ENCODE peak calls at places on chromosome X, in eight cellular contexts. P, J, V, Y, T, W, X and I are unnamed samples.

GRCh38 chrX:120697053-120697452 is 67.2 kb upstream of the C1GALT1C1 start:
- DNase-seq in P (no peak), J (no peak), V (no peak), Y (no peak), T (no peak), W (no peak), X (peak; percentile 60), I (no peak)

GRCh38 chrX:140701480-140701879 is 8.1 kb upstream of the LINC00632 start:
- DNase-seq in P (no peak), J (peak; percentile 29), V (peak; percentile 18), Y (no peak), T (peak; percentile 22), W (peak; percentile 31), X (no peak), I (no peak)

GRCh38 chrX:130636277-130636676 is 234.5 kb downstream of the RBMX2 start:
- DNase-seq in P (no peak), J (no peak), V (no peak), Y (no peak), T (no peak), W (peak; percentile 28), X (no peak), I (no peak)

GRCh38 chrX:87299563-87300160 is 217.9 kb upstream of the KLHL4 start:
- DNase-seq in P (no peak), J (no peak), V (peak; percentile 27), Y (no peak), T (peak; percentile 32), W (peak; percentile 20), X (no peak), I (no peak)

GRCh38 chrX:66046612-66047235 is 6.8 kb upstream of the VSIG4 start:
- DNase-seq in P (no peak), J (no peak), V (no peak), Y (no peak), T (no peak), W (peak; percentile 82), X (no peak), I (no peak)

GRCh38 chrX:20595928-20596550 is 329.3 kb upstream of the RPS6KA3 start:
- DNase-seq in P (no peak), J (no peak), V (peak; percentile 81), Y (no peak), T (peak; percentile 13), W (no peak), X (no peak), I (no peak)

GRCh38 chrX:3651272-3651671 is 62.2 kb downstream of the PRKX start:
- DNase-seq in P (no peak), J (peak; percentile 36), V (peak; percentile 47), Y (no peak), T (peak; percentile 46), W (peak; percentile 29), X (no peak), I (no peak)

GRCh38 chrX:19846995-19847790 is 40.2 kb downstream of the SH3KBP1 start:
- DNase-seq in P (no peak), J (peak; percentile 83), V (peak; percentile 87), Y (no peak), T (peak; percentile 58), W (peak; percentile 87), X (no peak), I (peak; percentile 41)

GRCh38 chrX:152878976-152879755 is 18.7 kb upstream of the ZNF185 start:
- DNase-seq in P (no peak), J (no peak), V (peak; percentile 8), Y (no peak), T (no peak), W (no peak), X (no peak), I (peak; percentile 69)

GRCh38 chrX:85592980-85593379 is 213.5 kb upstream of the POF1B start:
- DNase-seq in P (no peak), J (no peak), V (no peak), Y (no peak), T (no peak), W (no peak), X (no peak), I (no peak)

GRCh38 chrX:84724576-84724975 is 222.3 kb upstream of the HDX start:
- DNase-seq in P (no peak), J (no peak), V (no peak), Y (no peak), T (no peak), W (no peak), X (no peak), I (no peak)

GRCh38 chrX:123884809-123885408 is 25.1 kb downstream of the XIAP start:
- DNase-seq in P (peak; percentile 16), J (peak; percentile 39), V (peak; percentile 63), Y (no peak), T (peak; percentile 73), W (peak; percentile 64), X (peak; percentile 25), I (no peak)

GRCh38 chrX:54492340-54492739 is 3.7 kb downstream of the FGD1 start:
- DNase-seq in P (no peak), J (peak; percentile 48), V (peak; percentile 77), Y (no peak), T (no peak), W (no peak), X (no peak), I (no peak)

GRCh38 chrX:39898147-39898546 is 199.6 kb downstream of the BCOR start:
- DNase-seq in P (no peak), J (no peak), V (no peak), Y (no peak), T (no peak), W (no peak), X (no peak), I (no peak)
- H3K4me3 ChIP-seq in P (no peak overlapping the region), J (no peak overlapping the region), V (no peak overlapping the region), Y (no peak overlapping the region), T (no peak overlapping the region), W (no peak overlapping the region), X (no peak overlapping the region), I (no peak overlapping the region)

GRCh38 chrX:39814391-39814790 is 283.4 kb downstream of the BCOR start:
- DNase-seq in P (no peak), J (no peak), V (peak; percentile 51), Y (no peak), T (peak; percentile 39), W (peak; percentile 61), X (peak; percentile 47), I (no peak)
- TF ChIP-seq CTCF in P (no peak), J (peak; percentile 53), V (peak; percentile 49), Y (peak; percentile 34), T (peak; percentile 52), W (peak; percentile 42), X (peak; percentile 56), I (peak; percentile 55)

GRCh38 chrX:134457708-134458107 is 2.3 kb upstream of the HPRT1 start:
- DNase-seq in P (no peak), J (no peak), V (no peak), Y (no peak), T (no peak), W (no peak), X (no peak), I (no peak)
- H3K4me3 ChIP-seq in P (no peak overlapping the region), J (no peak overlapping the region), V (no peak overlapping the region), Y (no peak overlapping the region), T (no peak overlapping the region), W (no peak overlapping the region), X (no peak overlapping the region), I (no peak overlapping the region)

DNA sequence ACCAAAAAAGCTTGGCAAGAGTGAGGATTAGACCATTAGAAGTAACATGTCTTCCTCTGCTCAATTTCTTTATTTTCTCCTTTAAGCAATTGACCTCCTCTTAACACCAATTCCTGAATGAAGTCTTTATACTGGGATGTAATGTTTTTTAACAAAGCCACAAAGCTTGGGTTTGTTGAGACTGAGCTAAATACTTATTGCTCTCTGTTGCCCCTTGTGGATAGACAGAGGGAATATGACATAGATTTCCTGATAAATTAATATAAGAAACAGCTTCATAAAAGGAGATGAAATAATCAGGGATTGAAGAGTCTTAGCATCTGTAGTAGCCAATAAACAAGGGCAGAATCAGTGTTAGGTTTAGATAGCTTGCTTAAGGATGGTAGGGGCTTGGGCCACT is 57.6 kb downstream of the CCDC160 start:
- DNase-seq in P (no peak), J (no peak), V (peak; percentile 4), Y (no peak), T (no peak), W (peak; percentile 1), X (no peak), I (no peak)
- TF ChIP-seq CTCF in P (no peak), J (peak; percentile 36), V (peak; percentile 39), Y (no peak), T (peak; percentile 14), W (no peak), X (no peak), I (peak; percentile 43)

GRCh38 chrX:137031039-137031438 is 2.8 kb downstream of the GPR101 start:
- DNase-seq in P (no peak), J (no peak), V (no peak), Y (no peak), T (no peak), W (no peak), X (no peak), I (no peak)
- H3K4me3 ChIP-seq in P (no peak overlapping the region), J (no peak overlapping the region), V (no peak overlapping the region), Y (no peak overlapping the region), T (no peak overlapping the region), W (no peak overlapping the region), X (no peak overlapping the region), I (no peak overlapping the region)

DNA sequence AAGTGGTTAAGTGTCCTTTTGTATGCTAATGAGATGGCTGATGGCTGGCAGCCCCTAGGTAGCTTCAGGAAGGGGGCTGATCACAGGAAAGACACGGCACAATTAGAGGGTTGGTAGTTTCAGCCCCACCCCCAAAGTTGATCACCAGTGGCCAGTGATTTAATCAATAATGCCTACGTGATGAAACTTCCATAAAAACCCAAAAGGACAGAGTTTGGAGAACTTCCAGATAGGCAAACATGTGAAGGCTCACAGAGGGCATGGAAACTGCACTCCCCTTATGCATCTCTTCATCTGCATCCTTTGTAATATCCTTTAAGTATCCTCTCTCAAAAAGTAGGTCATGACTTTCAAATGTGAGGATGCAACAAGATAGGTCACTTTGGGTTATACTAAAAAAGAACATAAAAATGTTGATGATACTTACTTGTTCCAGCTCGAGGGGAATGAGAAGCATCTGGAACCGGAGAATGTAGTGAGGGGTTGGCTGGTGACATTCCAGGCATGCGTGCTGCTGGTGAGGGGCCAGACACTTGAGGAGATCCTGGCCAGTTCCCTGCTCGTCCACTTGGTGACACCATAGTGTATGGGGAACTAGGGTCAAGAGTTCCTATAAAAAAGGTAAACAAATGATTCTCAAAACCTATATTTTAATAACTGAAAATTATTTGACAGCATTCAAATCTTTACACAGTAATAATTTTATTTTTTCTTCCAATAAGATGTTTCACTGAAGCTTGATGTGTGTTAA is 16.7 kb upstream of the CXorf38 start:
- DNase-seq in P (no peak), J (peak; percentile 38), V (peak; percentile 39), Y (no peak), T (peak; percentile 39), W (no peak), X (no peak), I (no peak)
- TF ChIP-seq CTCF in P (no peak), J (peak; percentile 64), V (peak; percentile 41), Y (peak; percentile 9), T (peak; percentile 45), W (peak; percentile 16), X (no peak), I (peak; percentile 38)

GRCh38 chrX:68648960-68649359 is 1.5 kb downstream of the STARD8 start:
- DNase-seq in P (no peak), J (no peak), V (peak; percentile 29), Y (no peak), T (no peak), W (no peak), X (no peak), I (no peak)
- H3K4me3 ChIP-seq in P (no peak overlapping the region), J (no peak overlapping the region), V (no peak overlapping the region), Y (no peak overlapping the region), T (no peak overlapping the region), W (no peak overlapping the region), X (no peak overlapping the region), I (no peak overlapping the region)

GRCh38 chrX:70960728-70961127 is 29.8 kb upstream of the SLC7A3 start:
- DNase-seq in P (no peak), J (no peak), V (no peak), Y (no peak), T (no peak), W (peak; percentile 30), X (no peak), I (no peak)
- TF ChIP-seq CTCF in P (no peak), J (no peak), V (no peak), Y (no peak), T (peak; percentile 17), W (no peak), X (no peak), I (peak; percentile 40)